ENCODE peak calls at places on chromosome 7, in nine cellular contexts. M, U, Q, D, W, H, Y, P and I are unnamed samples.
A peak's percentile ranks its signal among the peaks of the same experiment; 100 is the strongest.

GRCh38 chr7:134995239-134996096 is 9.2 kb downstream of the AGBL3 start:
- DNase-seq in W (no peak), D (no peak), P (peak; percentile 38), U (no peak), H (no peak), M (no peak), Q (no peak), Y (no peak), I (no peak)

GRCh38 chr7:33909755-33910154 is 4.4 kb downstream of the BMPER start:
- DNase-seq in U (no peak), P (no peak), M (no peak), H (no peak), D (no peak), Y (no peak), W (no peak), Q (no peak), I (no peak)

GRCh38 chr7:16846611-16847165 is 35.1 kb downstream of the AGR3 start:
- DNase-seq in Y (no peak), U (no peak), H (no peak), M (no peak), W (no peak), D (no peak), Q (peak; percentile 63), P (no peak), I (no peak)

GRCh38 chr7:106313456-106313891 is 28.7 kb upstream of the NAMPT start:
- DNase-seq in D (peak; percentile 47), Y (no peak), U (no peak), W (no peak), P (no peak), M (no peak), Q (peak; percentile 80), H (no peak), I (no peak)

GRCh38 chr7:122674502-122674901 is 24.4 kb downstream of the RNF133 start:
- DNase-seq in U (no peak), M (no peak), P (no peak), Y (no peak), H (no peak), Q (peak; percentile 3), D (peak; percentile 78), W (no peak), I (no peak)

GRCh38 chr7:155399577-155399976 is 58.4 kb upstream of the EN2 start:
- DNase-seq in W (no peak), Q (no peak), U (no peak), M (no peak), P (no peak), D (no peak), Y (no peak), H (no peak), I (no peak)

GRCh38 chr7:158821173-158822021 is 7.9 kb downstream of the ESYT2 start:
- DNase-seq in D (peak; percentile 68), P (no peak), U (no peak), W (no peak), H (no peak), Y (no peak), M (no peak), Q (peak; percentile 87), I (no peak)

GRCh38 chr7:32500922-32501341 is 5.6 kb downstream of the AVL9 start:
- DNase-seq in M (no peak), Y (no peak), P (no peak), H (no peak), W (no peak), Q (peak; percentile 50), D (peak; percentile 61), U (no peak), I (no peak)

GRCh38 chr7:87146740-87147386 is 5.4 kb upstream of the DMTF1 start:
- DNase-seq in Q (no peak), H (no peak), D (no peak), U (no peak), W (no peak), M (no peak), P (no peak), Y (no peak), I (peak; percentile 56)

GRCh38 chr7:2936891-2937580 is 92.9 kb upstream of the GNA12 start:
- DNase-seq in P (no peak), U (no peak), H (no peak), M (no peak), Q (no peak), Y (no peak), D (no peak), W (no peak), I (no peak)

GRCh38 chr7:41573017-41573416 is 129.9 kb downstream of the INHBA start:
- DNase-seq in Q (peak; percentile 84), H (no peak), D (no peak), P (no peak), W (no peak), M (no peak), U (no peak), Y (no peak), I (no peak)

GRCh38 chr7:74234549-74234948 is 19.6 kb downstream of the RFC2 start:
- DNase-seq in Y (no peak), W (no peak), Q (no peak), M (peak; percentile 62), P (no peak), H (no peak), U (no peak), D (no peak), I (no peak)

GRCh38 chr7:15725036-15725435 is 38.6 kb upstream of the MEOX2 start:
- DNase-seq in M (no peak), W (no peak), D (no peak), P (no peak), H (no peak), U (no peak), Y (no peak), Q (no peak), I (no peak)

GRCh38 chr7:110017405-110017804 is 1073.5 kb upstream of the LRRN3 start:
- DNase-seq in D (no peak), P (no peak), W (no peak), Q (no peak), U (no peak), H (no peak), Y (no peak), M (no peak), I (no peak)

GRCh38 chr7:108368466-108368865 is 87.8 kb downstream of the NRCAM start:
- DNase-seq in Y (no peak), W (no peak), U (no peak), D (peak; percentile 80), H (no peak), Q (no peak), M (no peak), P (no peak), I (no peak)

GRCh38 chr7:107962817-107963216 is 40.1 kb downstream of the LAMB1 start:
- DNase-seq in P (no peak), U (no peak), Q (no peak), Y (no peak), M (no peak), H (no peak), W (no peak), D (no peak), I (no peak)

GRCh38 chr7:106599343-106599698 is 61.6 kb downstream of the CCDC71L start:
- DNase-seq in Y (no peak), P (no peak), U (no peak), H (no peak), M (no peak), Q (peak; percentile 96), D (no peak), W (no peak), I (no peak)

GRCh38 chr7:45713669-45714520 is 139.7 kb downstream of the ADCY1 start:
- DNase-seq in Y (no peak), H (no peak), D (no peak), P (no peak), U (peak; percentile 47), Q (no peak), M (no peak), W (no peak), I (no peak)

GRCh38 chr7:100220833-100221718 is 1.3 kb downstream of the PVRIG start:
- DNase-seq in U (peak; percentile 89), Q (no peak), P (peak; percentile 78), M (peak; percentile 98), D (no peak), W (no peak), H (no peak), Y (peak; percentile 71), I (no peak)

GRCh38 chr7:46576950-46577349 is 655.9 kb upstream of the IGFBP3 start:
- DNase-seq in H (no peak), D (no peak), Q (peak; percentile 45), U (no peak), M (no peak), W (no peak), P (no peak), Y (no peak), I (no peak)

GRCh38 chr7:122653685-122654084 is 45.2 kb downstream of the RNF133 start:
- DNase-seq in D (no peak), H (no peak), Y (no peak), M (no peak), U (no peak), Q (no peak), W (no peak), P (no peak), I (no peak)

GRCh38 chr7:75626954-75627353 is 111.8 kb downstream of the HIP1 start:
- DNase-seq in P (no peak), D (no peak), W (no peak), M (no peak), Q (no peak), H (no peak), Y (no peak), U (no peak), I (no peak)

GRCh38 chr7:90973146-90973545 is 291.1 kb upstream of the FZD1 start:
- DNase-seq in W (no peak), Y (no peak), D (peak; percentile 27), U (no peak), M (no peak), H (no peak), P (no peak), Q (no peak), I (no peak)

GRCh38 chr7:88215295-88215694 is 4.5 kb downstream of the SRI start:
- DNase-seq in U (no peak), D (no peak), H (no peak), M (no peak), Q (no peak), W (no peak), Y (no peak), P (no peak), I (no peak)

GRCh38 chr7:75962607-75963382 is 31.6 kb downstream of the TMEM120A start:
- DNase-seq in Q (no peak), H (peak; percentile 62), P (no peak), D (peak; percentile 92), M (no peak), Y (no peak), U (no peak), W (no peak), I (peak; percentile 88)

GRCh38 chr7:229184-229964 is 37.0 kb downstream of the FAM20C start:
- DNase-seq in M (no peak), H (no peak), Q (no peak), W (no peak), Y (no peak), P (no peak), D (peak; percentile 95), U (no peak), I (peak; percentile 92)

GRCh38 chr7:22094413-22095304 is 149.0 kb upstream of the CDCA7L start:
- DNase-seq in D (peak; percentile 75), M (peak; percentile 20), Q (no peak), U (no peak), P (no peak), Y (no peak), H (no peak), W (no peak), I (no peak)

GRCh38 chr7:93055543-93056107 is 62.2 kb downstream of the SAMD9 start:
- DNase-seq in Y (no peak), P (peak; percentile 62), Q (peak; percentile 51), W (peak; percentile 43), D (peak; percentile 23), M (peak; percentile 54), H (no peak), U (no peak), I (no peak)

GRCh38 chr7:16587785-16588184 is 57.8 kb downstream of the ANKMY2 start:
- DNase-seq in Y (no peak), H (no peak), U (no peak), P (no peak), M (no peak), Q (no peak), D (no peak), W (no peak), I (no peak)

GRCh38 chr7:66699998-66700397 is 40.5 kb upstream of the RABGEF1 start:
- DNase-seq in Q (no peak), Y (no peak), M (no peak), W (no peak), U (no peak), D (no peak), P (no peak), H (no peak), I (peak; percentile 50)

GRCh38 chr7:30750574-30751256 is 1.2 kb upstream of the INMT start:
- DNase-seq in W (no peak), M (no peak), H (no peak), P (no peak), D (peak; percentile 99), Q (no peak), U (no peak), Y (no peak), I (peak; percentile 75)